ENCODE peak calls at places on chromosomes 2 and 18, in eight cellular contexts. One of them, this sample, is unnamed.

GRCh38 chr2:240988146-240988545 is 10.3 kb upstream of the SNED1 start:
- DNase-seq in GM23338: no peak
- DNase-seq in suprapubic skin: peak; percentile 56
- DNase-seq in sigmoid colon: peak; percentile 57
- DNase-seq in stomach: no peak
- DNase-seq in spleen: peak; percentile 30
- DNase-seq in GM12891: no peak
- DNase-seq in prostate gland: no peak
- DNase-seq in this sample: peak; percentile 7

GRCh38 chr2:59288771-59289170 is 1047.6 kb upstream of the FANCL start:
- DNase-seq in GM23338: no peak
- DNase-seq in suprapubic skin: no peak
- DNase-seq in sigmoid colon: no peak
- DNase-seq in stomach: no peak
- DNase-seq in spleen: no peak
- DNase-seq in GM12891: no peak
- DNase-seq in prostate gland: no peak
- DNase-seq in this sample: no peak

GRCh38 chr2:86368181-86368824 is 30.9 kb upstream of the REEP1 start:
- DNase-seq in GM23338: peak; percentile 85
- DNase-seq in suprapubic skin: no peak
- DNase-seq in sigmoid colon: no peak
- DNase-seq in stomach: peak; percentile 31
- DNase-seq in spleen: peak; percentile 78
- DNase-seq in GM12891: peak; percentile 36
- DNase-seq in prostate gland: no peak
- DNase-seq in this sample: peak; percentile 50

GRCh38 chr2:33001823-33002222 is 55.1 kb downstream of the LTBP1 start:
- DNase-seq in GM23338: no peak
- DNase-seq in suprapubic skin: no peak
- DNase-seq in sigmoid colon: no peak
- DNase-seq in stomach: no peak
- DNase-seq in spleen: no peak
- DNase-seq in GM12891: no peak
- DNase-seq in prostate gland: no peak
- DNase-seq in this sample: no peak

GRCh38 chr2:209929369-209929768 is 73.1 kb upstream of the RPE start:
- DNase-seq in GM23338: no peak
- DNase-seq in suprapubic skin: no peak
- DNase-seq in sigmoid colon: no peak
- DNase-seq in stomach: no peak
- DNase-seq in spleen: no peak
- DNase-seq in GM12891: no peak
- DNase-seq in prostate gland: no peak
- DNase-seq in this sample: no peak

GRCh38 chr18:62757399-62758010 is 42.2 kb downstream of the PHLPP1 start:
- DNase-seq in GM23338: no peak
- DNase-seq in suprapubic skin: no peak
- DNase-seq in sigmoid colon: no peak
- DNase-seq in stomach: no peak
- DNase-seq in spleen: no peak
- DNase-seq in GM12891: no peak
- DNase-seq in prostate gland: no peak
- DNase-seq in this sample: no peak

GRCh38 chr2:216822470-216822869 is 37.4 kb downstream of the TNP1 start:
- DNase-seq in GM23338: no peak
- DNase-seq in suprapubic skin: no peak
- DNase-seq in sigmoid colon: no peak
- DNase-seq in stomach: no peak
- DNase-seq in spleen: no peak
- DNase-seq in GM12891: no peak
- DNase-seq in prostate gland: no peak
- DNase-seq in this sample: no peak

GRCh38 chr2:219570194-219570923 is 980 bp downstream of the OBSL1 start:
- DNase-seq in GM23338: peak; percentile 71
- DNase-seq in suprapubic skin: no peak
- DNase-seq in sigmoid colon: no peak
- DNase-seq in stomach: no peak
- DNase-seq in spleen: no peak
- DNase-seq in GM12891: no peak
- DNase-seq in prostate gland: no peak
- DNase-seq in this sample: peak; percentile 23

GRCh38 chr2:240919161-240919781 is 13.1 kb downstream of the CROCC2 start:
- DNase-seq in GM23338: no peak
- DNase-seq in suprapubic skin: peak; percentile 52
- DNase-seq in sigmoid colon: peak; percentile 45
- DNase-seq in stomach: peak; percentile 11
- DNase-seq in spleen: peak; percentile 65
- DNase-seq in GM12891: no peak
- DNase-seq in prostate gland: no peak
- DNase-seq in this sample: peak; percentile 4

GRCh38 chr2:439540-440465 is 151.9 kb upstream of the ALKAL2 start:
- DNase-seq in GM23338: no peak
- DNase-seq in suprapubic skin: peak; percentile 81
- DNase-seq in sigmoid colon: no peak
- DNase-seq in stomach: no peak
- DNase-seq in spleen: no peak
- DNase-seq in GM12891: no peak
- DNase-seq in prostate gland: no peak
- DNase-seq in this sample: no peak

GRCh38 chr2:219045937-219046550 is 4.7 kb upstream of the CFAP65 start:
- DNase-seq in GM23338: peak; percentile 81
- DNase-seq in suprapubic skin: no peak
- DNase-seq in sigmoid colon: no peak
- DNase-seq in stomach: no peak
- DNase-seq in spleen: no peak
- DNase-seq in GM12891: peak; percentile 33
- DNase-seq in prostate gland: no peak
- DNase-seq in this sample: no peak

GRCh38 chr2:174004900-174005605 is 39.9 kb upstream of the SP3 start:
- DNase-seq in GM23338: no peak
- DNase-seq in suprapubic skin: no peak
- DNase-seq in sigmoid colon: peak; percentile 76
- DNase-seq in stomach: no peak
- DNase-seq in spleen: no peak
- DNase-seq in GM12891: no peak
- DNase-seq in prostate gland: no peak
- DNase-seq in this sample: no peak

GRCh38 chr2:19176172-19176852 is 182.1 kb downstream of the OSR1 start:
- DNase-seq in GM23338: no peak
- DNase-seq in suprapubic skin: no peak
- DNase-seq in sigmoid colon: no peak
- DNase-seq in stomach: no peak
- DNase-seq in spleen: no peak
- DNase-seq in GM12891: no peak
- DNase-seq in prostate gland: no peak
- DNase-seq in this sample: no peak

GRCh38 chr2:119683717-119684443 is 4.9 kb downstream of the TMEM177 start:
- DNase-seq in GM23338: no peak
- DNase-seq in suprapubic skin: no peak
- DNase-seq in sigmoid colon: no peak
- DNase-seq in stomach: peak; percentile 20
- DNase-seq in spleen: peak; percentile 66
- DNase-seq in GM12891: no peak
- DNase-seq in prostate gland: no peak
- DNase-seq in this sample: no peak

GRCh38 chr2:177262137-177262536 is 2.4 kb downstream of the NFE2L2 start:
- DNase-seq in GM23338: no peak
- DNase-seq in suprapubic skin: no peak
- DNase-seq in sigmoid colon: no peak
- DNase-seq in stomach: no peak
- DNase-seq in spleen: no peak
- DNase-seq in GM12891: no peak
- DNase-seq in prostate gland: no peak
- DNase-seq in this sample: no peak

GRCh38 chr2:161983896-161984295 is 90.1 kb downstream of the DPP4 start:
- DNase-seq in GM23338: no peak
- DNase-seq in suprapubic skin: no peak
- DNase-seq in sigmoid colon: no peak
- DNase-seq in stomach: no peak
- DNase-seq in spleen: no peak
- DNase-seq in GM12891: no peak
- DNase-seq in prostate gland: no peak
- DNase-seq in this sample: no peak

GRCh38 chr18:361941-362913 is 94.4 kb upstream of the THOC1 start:
- DNase-seq in GM23338: peak; percentile 28
- DNase-seq in suprapubic skin: peak; percentile 83
- DNase-seq in sigmoid colon: peak; percentile 78
- DNase-seq in stomach: no peak
- DNase-seq in spleen: no peak
- DNase-seq in GM12891: no peak
- DNase-seq in prostate gland: no peak
- DNase-seq in this sample: no peak

GRCh38 chr18:63182247-63182771 is 137.3 kb downstream of the BCL2 start:
- DNase-seq in GM23338: no peak
- DNase-seq in suprapubic skin: no peak
- DNase-seq in sigmoid colon: peak; percentile 84
- DNase-seq in stomach: no peak
- DNase-seq in spleen: peak; percentile 55
- DNase-seq in GM12891: no peak
- DNase-seq in prostate gland: no peak
- DNase-seq in this sample: no peak

GRCh38 chr2:113076917-113077669 is 9.3 kb downstream of the IL1F10 start:
- DNase-seq in GM23338: no peak
- DNase-seq in suprapubic skin: no peak
- DNase-seq in sigmoid colon: no peak
- DNase-seq in stomach: no peak
- DNase-seq in spleen: no peak
- DNase-seq in GM12891: no peak
- DNase-seq in prostate gland: no peak
- DNase-seq in this sample: no peak

GRCh38 chr18:37465922-37466321 is 99.7 kb downstream of the CELF4 start:
- DNase-seq in GM23338: no peak
- DNase-seq in suprapubic skin: no peak
- DNase-seq in sigmoid colon: no peak
- DNase-seq in stomach: no peak
- DNase-seq in spleen: no peak
- DNase-seq in GM12891: no peak
- DNase-seq in prostate gland: no peak
- DNase-seq in this sample: no peak

GRCh38 chr2:147204102-147204501 is 640.7 kb upstream of the ACVR2A start:
- DNase-seq in GM23338: no peak
- DNase-seq in suprapubic skin: no peak
- DNase-seq in sigmoid colon: no peak
- DNase-seq in stomach: no peak
- DNase-seq in spleen: no peak
- DNase-seq in GM12891: no peak
- DNase-seq in prostate gland: no peak
- DNase-seq in this sample: no peak

GRCh38 chr2:162198239-162198638 is 45.0 kb downstream of the FAP start:
- DNase-seq in GM23338: peak; percentile 24
- DNase-seq in suprapubic skin: no peak
- DNase-seq in sigmoid colon: no peak
- DNase-seq in stomach: no peak
- DNase-seq in spleen: no peak
- DNase-seq in GM12891: no peak
- DNase-seq in prostate gland: no peak
- DNase-seq in this sample: no peak

DNA sequence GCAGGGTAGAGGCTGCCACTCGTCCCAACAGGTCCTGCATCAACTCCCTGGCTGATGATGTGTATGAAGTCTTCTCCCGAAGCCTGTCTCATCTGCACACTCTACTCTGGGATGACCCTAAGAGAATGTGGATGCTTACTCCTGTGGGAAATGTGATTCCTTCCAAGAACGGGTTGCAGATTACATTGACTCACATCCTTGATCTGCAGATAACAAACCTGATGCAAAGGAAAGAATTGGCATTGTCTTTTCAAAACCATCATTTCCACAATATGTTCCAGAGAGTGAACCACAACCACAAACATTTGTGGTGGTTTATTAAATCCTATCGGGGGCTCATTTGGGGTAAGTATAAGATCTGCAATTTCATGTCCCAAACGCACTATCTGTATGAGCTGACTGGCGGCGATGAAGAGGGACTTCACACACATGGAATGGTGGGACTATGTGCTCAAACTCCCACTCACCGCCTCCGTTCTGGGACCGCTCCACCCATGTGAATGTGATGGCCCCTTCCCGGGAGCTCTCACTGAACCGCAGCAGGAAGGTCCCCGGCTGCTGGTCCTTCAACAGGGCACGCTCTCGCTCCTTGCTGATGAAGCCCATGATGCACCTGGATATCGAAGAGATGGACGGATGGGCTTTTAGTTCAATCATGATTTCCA is 35.5 kb downstream of the STAT1 start:
- DNase-seq in GM23338: no peak
- DNase-seq in suprapubic skin: no peak
- DNase-seq in sigmoid colon: no peak
- DNase-seq in stomach: no peak
- DNase-seq in spleen: no peak
- DNase-seq in GM12891: no peak
- DNase-seq in prostate gland: no peak
- DNase-seq in this sample: no peak
- TF ChIP-seq POLR2AphosphoS5 in GM23338: no peak
- TF ChIP-seq POLR2AphosphoS5 in suprapubic skin: no peak
- TF ChIP-seq POLR2AphosphoS5 in sigmoid colon: no peak
- TF ChIP-seq POLR2AphosphoS5 in stomach: no peak
- TF ChIP-seq POLR2AphosphoS5 in spleen: peak; percentile 34
- TF ChIP-seq POLR2AphosphoS5 in GM12891: peak; percentile 74
- TF ChIP-seq POLR2AphosphoS5 in prostate gland: no peak
- TF ChIP-seq POLR2AphosphoS5 in this sample: no peak

GRCh38 chr2:28557389-28558119 is 61.7 kb downstream of the PLB1 start:
- DNase-seq in GM23338: no peak
- DNase-seq in suprapubic skin: no peak
- DNase-seq in sigmoid colon: no peak
- DNase-seq in stomach: no peak
- DNase-seq in spleen: no peak
- DNase-seq in GM12891: no peak
- DNase-seq in prostate gland: no peak
- DNase-seq in this sample: no peak
- TF ChIP-seq POLR2AphosphoS5 in GM23338: no peak
- TF ChIP-seq POLR2AphosphoS5 in suprapubic skin: no peak
- TF ChIP-seq POLR2AphosphoS5 in sigmoid colon: no peak
- TF ChIP-seq POLR2AphosphoS5 in stomach: no peak
- TF ChIP-seq POLR2AphosphoS5 in spleen: no peak
- TF ChIP-seq POLR2AphosphoS5 in GM12891: no peak
- TF ChIP-seq POLR2AphosphoS5 in prostate gland: no peak
- TF ChIP-seq POLR2AphosphoS5 in this sample: no peak

DNA sequence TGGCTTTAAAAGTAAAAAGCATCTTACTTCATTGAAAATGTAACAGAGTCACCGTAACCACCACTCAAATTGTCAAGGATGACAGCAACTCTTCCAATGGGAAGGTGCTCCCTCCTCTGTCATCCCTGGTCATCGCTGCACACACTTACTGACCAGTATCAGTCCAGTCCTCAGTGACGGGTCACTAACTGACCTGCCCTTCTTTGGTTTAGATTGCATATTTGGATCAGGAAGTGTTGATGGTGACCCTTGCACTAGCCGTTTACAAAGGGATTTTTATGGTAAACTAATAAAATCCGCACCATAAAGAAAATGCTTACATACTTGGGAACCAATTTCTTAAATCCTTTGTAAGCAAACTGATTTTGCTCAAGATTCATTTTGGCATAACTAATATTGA is 141.9 kb upstream of the ACAA2 start:
- DNase-seq in GM23338: no peak
- DNase-seq in suprapubic skin: no peak
- DNase-seq in sigmoid colon: no peak
- DNase-seq in stomach: no peak
- DNase-seq in spleen: no peak
- DNase-seq in GM12891: no peak
- DNase-seq in prostate gland: no peak
- DNase-seq in this sample: no peak
- TF ChIP-seq POLR2AphosphoS5 in GM23338: no peak
- TF ChIP-seq POLR2AphosphoS5 in suprapubic skin: no peak
- TF ChIP-seq POLR2AphosphoS5 in sigmoid colon: no peak
- TF ChIP-seq POLR2AphosphoS5 in stomach: no peak
- TF ChIP-seq POLR2AphosphoS5 in spleen: no peak
- TF ChIP-seq POLR2AphosphoS5 in GM12891: no peak
- TF ChIP-seq POLR2AphosphoS5 in prostate gland: no peak
- TF ChIP-seq POLR2AphosphoS5 in this sample: no peak

GRCh38 chr2:234606906-234607305 is 110.0 kb upstream of the ARL4C start:
- DNase-seq in GM23338: no peak
- DNase-seq in suprapubic skin: no peak
- DNase-seq in sigmoid colon: no peak
- DNase-seq in stomach: no peak
- DNase-seq in spleen: no peak
- DNase-seq in GM12891: no peak
- DNase-seq in prostate gland: no peak
- DNase-seq in this sample: no peak
- TF ChIP-seq POLR2AphosphoS5 in GM23338: no peak
- TF ChIP-seq POLR2AphosphoS5 in suprapubic skin: no peak
- TF ChIP-seq POLR2AphosphoS5 in sigmoid colon: no peak
- TF ChIP-seq POLR2AphosphoS5 in stomach: no peak
- TF ChIP-seq POLR2AphosphoS5 in spleen: no peak
- TF ChIP-seq POLR2AphosphoS5 in GM12891: no peak
- TF ChIP-seq POLR2AphosphoS5 in prostate gland: no peak
- TF ChIP-seq POLR2AphosphoS5 in this sample: no peak